ENCODE peak calls at places on chromosomes 2 and 18, in five cellular contexts. N is fibroblast of the aortic adventitia, A is HuH-7.5, J is T-helper 9 cell, Z is NCI-H1092 treated with DMSO at 0.1 percent for 48 hours. B is an unnamed sample.

GRCh38 chr2:84971799-84972790 is 1.1 kb downstream of the KCMF1 start:
- DNase-seq in J (peak), A (peak), N (peak), Z (peak), B (peak)

GRCh38 chr2:12824771-12825363 is 108.1 kb downstream of the TRIB2 start:
- DNase-seq in N (peak), J (no peak), A (no peak), Z (no peak), B (peak)

GRCh38 chr2:133063792-133064191 is 393.8 kb upstream of the LYPD1 start:
- DNase-seq in A (no peak), J (no peak), N (peak), Z (no peak), B (no peak)

GRCh38 chr2:126890136-126890961 is 8.3 kb upstream of the TEX51 start:
- DNase-seq in J (no peak), N (no peak), Z (no peak), A (no peak), B (no peak)

GRCh38 chr2:111659361-111660281 is 224.4 kb downstream of the ANAPC1 start:
- DNase-seq in J (no peak), A (peak), Z (no peak), N (peak), B (peak)

GRCh38 chr2:189318761-189319160 is 122.5 kb upstream of the WDR75 start:
- DNase-seq in J (no peak), Z (no peak), N (peak), A (no peak), B (peak)

GRCh38 chr2:123513351-123513750 is 511.7 kb upstream of the CNTNAP5 start:
- DNase-seq in N (no peak), Z (no peak), A (no peak), J (no peak), B (no peak)

GRCh38 chr2:145170787-145171186 is 650.9 kb upstream of the ZEB2 start:
- DNase-seq in J (no peak), Z (no peak), A (no peak), N (no peak), B (no peak)

GRCh38 chr2:200399046-200399445 is 92.6 kb downstream of the SPATS2L start:
- DNase-seq in N (peak), A (no peak), Z (no peak), J (no peak), B (peak)

GRCh38 chr2:112181571-112182290 is 43.5 kb downstream of the FBLN7 start:
- DNase-seq in A (no peak), N (no peak), J (peak), Z (peak), B (no peak)

GRCh38 chr2:74512744-74513604 is 1.3 kb upstream of the TLX2 start:
- DNase-seq in J (no peak), Z (no peak), N (no peak), A (no peak), B (no peak)

GRCh38 chr2:69582582-69583176 is 60.9 kb downstream of the AAK1 start:
- DNase-seq in A (no peak), J (no peak), Z (no peak), N (peak), B (no peak)

GRCh38 chr2:233801357-233802131 is 23.4 kb downstream of the MROH2A start:
- DNase-seq in N (peak), A (no peak), J (no peak), Z (no peak), B (no peak)

GRCh38 chr18:6521804-6522418 is 107.2 kb upstream of the L3MBTL4 start:
- DNase-seq in N (peak), Z (peak), J (no peak), A (no peak), B (no peak)

GRCh38 chr2:111705711-111706323 is 178.2 kb downstream of the ANAPC1 start:
- DNase-seq in J (no peak), A (no peak), Z (no peak), N (peak), B (peak)

GRCh38 chr18:73136134-73136533 is 268.3 kb upstream of the NETO1 start:
- DNase-seq in Z (peak), N (peak), A (no peak), J (no peak), B (peak)

GRCh38 chr2:112839407-112840067 is 3.0 kb upstream of the IL1B start:
- DNase-seq in Z (no peak), N (no peak), A (no peak), J (no peak), B (no peak)

GRCh38 chr2:185245806-185246205 is 492.8 kb upstream of the FSIP2 start:
- DNase-seq in J (no peak), Z (no peak), N (peak), A (peak), B (no peak)

GRCh38 chr2:223050900-223051299 is 1.1 kb upstream of the KCNE4 start:
- DNase-seq in N (peak), A (no peak), J (no peak), Z (no peak), B (peak)

GRCh38 chr2:120599064-120599463 is 136.6 kb upstream of the GLI2 start:
- DNase-seq in Z (no peak), A (no peak), N (no peak), J (no peak), B (no peak)

GRCh38 chr18:1968801-1969498 is 602.4 kb downstream of the METTL4 start:
- DNase-seq in Z (no peak), J (no peak), N (no peak), A (no peak), B (no peak)

GRCh38 chr2:18961991-18962421 is 372.6 kb upstream of the NT5C1B start:
- DNase-seq in J (no peak), N (peak), Z (no peak), A (no peak), B (no peak)

GRCh38 chr18:70491734-70492348 is 203.0 kb downstream of the SOCS6 start:
- DNase-seq in J (peak), A (peak), N (peak), Z (peak), B (peak)

GRCh38 chr2:28991462-28991861 is 10.4 kb downstream of the TOGARAM2 start:
- DNase-seq in A (no peak), J (no peak), Z (no peak), N (no peak), B (no peak)